ENCODE peak calls at places on chromosomes 1 and 21, in ten cellular contexts. D is breast epithelium; H is fibroblast of lung; E is CD8-positive, alpha-beta T cell; K is esophagus squamous epithelium; J is psoas muscle; X is left ventricle myocardium inferior; Q is IMR-90; F is cardiac muscle cell; T is vagina. V is an unnamed sample. For H3K4me1, the result is how much of the 10 kb centered on the place peaks cover.

GRCh38 chr1:57188169-57188568 is 222.4 kb upstream of the C8B start:
- DNase-seq in J (no peak), D (no peak), K (no peak), Q (peak), H (no peak), E (no peak), X (no peak), F (no peak), T (no peak), V (no peak)

GRCh38 chr1:167491586-167492408 is 26.5 kb downstream of the CD247 start:
- DNase-seq in K (no peak), F (no peak), H (no peak), Q (no peak), T (no peak), D (no peak), X (no peak), J (no peak), E (no peak), V (no peak)

GRCh38 chr1:51768971-51769601 is 109.4 kb downstream of the NRDC start:
- DNase-seq in X (no peak), D (no peak), E (no peak), T (no peak), K (no peak), H (peak), F (peak), J (no peak), Q (peak), V (no peak)

GRCh38 chr1:168437821-168438220 is 106.0 kb downstream of the XCL2 start:
- DNase-seq in K (no peak), T (peak), E (no peak), D (peak), X (no peak), H (no peak), Q (no peak), F (no peak), J (no peak), V (no peak)

GRCh38 chr1:116540088-116540487 is 30.7 kb downstream of the CD58 start:
- DNase-seq in D (no peak), Q (no peak), F (no peak), K (no peak), H (no peak), X (no peak), T (no peak), E (no peak), J (no peak), V (no peak)

GRCh38 chr1:173527151-173527826 is 50.2 kb downstream of the PRDX6 start:
- DNase-seq in H (no peak), E (no peak), Q (no peak), F (peak), K (no peak), D (no peak), J (no peak), T (no peak), X (no peak), V (no peak)

GRCh38 chr1:206471415-206471801 is 1.1 kb downstream of the IKBKE start:
- DNase-seq in Q (no peak), K (no peak), T (no peak), E (no peak), H (no peak), X (no peak), J (no peak), F (no peak), D (no peak), V (no peak)

GRCh38 chr1:200753650-200754198 is 15.0 kb downstream of the CAMSAP2 start:
- DNase-seq in K (no peak), D (no peak), Q (no peak), T (no peak), H (no peak), F (no peak), X (no peak), E (no peak), J (no peak), V (no peak)

GRCh38 chr21:39319251-39319756 is 5.9 kb upstream of the BRWD1 start:
- DNase-seq in D (no peak), J (peak), T (no peak), F (peak), E (no peak), H (no peak), K (no peak), X (peak), Q (peak), V (no peak)
- H3K4me1 ChIP-seq in D (under half), J (under half), T (under half), F (under half), E (under half), H (under half), K (under half), X (under half), Q (under half), V (under half)

GRCh38 chr1:86517336-86517735 is 29.5 kb upstream of the CLCA4 start:
- DNase-seq in E (no peak), J (no peak), T (no peak), F (no peak), H (no peak), D (no peak), K (no peak), Q (no peak), X (no peak), V (no peak)

GRCh38 chr1:86522230-86522629 is 24.6 kb upstream of the CLCA4 start:
- DNase-seq in X (no peak), H (no peak), E (no peak), J (no peak), D (no peak), Q (no peak), K (no peak), F (no peak), T (no peak), V (no peak)

GRCh38 chr1:86523670-86524354 is 23.1 kb upstream of the CLCA4 start:
- DNase-seq in X (no peak), J (no peak), T (no peak), E (no peak), D (no peak), F (no peak), Q (no peak), H (no peak), K (no peak), V (no peak)

GRCh38 chr1:86521522-86521891 is 25.4 kb upstream of the CLCA4 start:
- DNase-seq in X (no peak), T (no peak), J (no peak), K (no peak), D (no peak), H (no peak), F (no peak), Q (no peak), E (no peak), V (no peak)

DNA sequence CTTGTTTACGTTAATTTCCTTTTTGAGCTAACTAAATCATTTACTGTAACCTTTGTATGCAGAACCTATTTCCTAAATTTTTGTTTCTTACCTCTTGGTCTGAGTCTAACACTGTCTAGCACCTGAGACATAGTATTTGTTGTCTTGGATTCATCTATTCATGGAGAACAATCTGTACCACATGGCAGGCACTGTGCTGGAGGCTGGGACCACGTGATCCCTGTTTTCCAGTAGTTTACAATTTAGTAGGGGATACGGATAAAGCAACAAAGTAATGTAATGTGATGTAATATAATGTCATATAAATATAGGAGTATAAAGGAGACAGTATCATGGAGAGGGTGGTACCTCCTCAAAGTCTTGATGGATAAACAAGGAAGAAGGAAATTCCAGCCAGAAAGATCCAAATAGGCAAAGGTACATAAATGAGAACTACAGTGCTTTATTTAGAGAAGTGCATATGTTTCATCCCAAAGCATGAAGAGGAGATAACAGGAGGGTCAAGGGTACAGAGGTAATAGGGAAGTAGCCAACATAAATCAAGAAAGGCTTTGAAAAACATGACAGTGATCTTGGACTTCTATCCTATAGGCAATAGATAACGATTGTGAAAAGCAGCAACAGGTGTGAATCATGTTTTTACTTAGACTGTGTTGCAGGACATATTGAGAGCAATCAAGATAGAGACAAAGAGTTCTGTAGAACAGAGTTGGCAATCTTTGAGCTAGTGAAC is 25.9 kb upstream of the CLCA4 start:
- DNase-seq in T (no peak), H (no peak), F (no peak), K (no peak), J (no peak), Q (no peak), E (no peak), D (no peak), X (no peak), V (no peak)
- H3K4me1 ChIP-seq in T (under half), H (under half), F (under half), K (under half), J (under half), Q (under half), E (under half), D (under half), X (under half), V (under half)

DNA sequence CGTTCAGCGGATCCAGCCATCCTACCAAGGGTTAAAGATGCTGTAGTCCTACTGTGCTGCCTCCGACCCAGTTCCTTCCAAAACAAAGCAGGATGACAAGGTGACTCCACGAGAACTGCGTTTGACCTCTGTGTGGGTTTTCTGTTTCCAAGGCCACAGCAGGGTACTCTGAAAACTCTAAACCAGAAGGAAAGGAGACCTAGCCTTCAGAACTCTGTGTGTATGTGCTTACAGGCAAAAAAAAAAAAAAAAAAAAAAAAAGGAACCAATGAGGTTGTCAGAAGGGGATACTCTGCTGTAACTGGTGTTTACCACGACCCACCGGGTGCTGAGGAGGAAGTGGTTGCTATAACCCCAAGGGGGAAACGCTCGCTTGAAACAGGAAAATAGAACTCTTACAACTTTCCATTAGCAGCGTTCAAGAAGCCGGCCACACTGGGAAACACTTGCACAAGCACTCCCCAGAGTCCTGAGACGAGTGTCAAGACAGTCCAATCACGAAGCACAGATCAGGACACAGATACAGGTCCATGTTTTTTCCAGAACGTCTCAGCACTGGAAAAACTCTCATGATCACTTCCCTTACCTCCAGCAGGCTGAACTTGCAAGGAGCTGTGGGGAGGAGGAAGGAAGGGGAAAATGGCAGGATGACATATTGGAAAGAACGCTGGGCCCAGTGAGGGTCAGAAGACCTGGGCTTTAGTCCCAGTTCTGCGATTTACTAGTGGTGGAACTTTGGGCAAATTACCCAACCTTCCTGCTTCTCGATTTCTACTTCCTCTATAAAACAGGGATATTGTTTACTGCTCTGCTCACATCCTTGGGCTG is 64.0 kb downstream of the ITPKB start:
- DNase-seq in K (peak), E (peak), X (peak), J (peak), H (no peak), Q (no peak), T (no peak), D (no peak), F (peak), V (no peak)
- H3K4me1 ChIP-seq in K (under half), E (half or more), X (half or more), J (half or more), H (under half), Q (under half), T (half or more), D (under half), F (under half), V (under half)

DNA sequence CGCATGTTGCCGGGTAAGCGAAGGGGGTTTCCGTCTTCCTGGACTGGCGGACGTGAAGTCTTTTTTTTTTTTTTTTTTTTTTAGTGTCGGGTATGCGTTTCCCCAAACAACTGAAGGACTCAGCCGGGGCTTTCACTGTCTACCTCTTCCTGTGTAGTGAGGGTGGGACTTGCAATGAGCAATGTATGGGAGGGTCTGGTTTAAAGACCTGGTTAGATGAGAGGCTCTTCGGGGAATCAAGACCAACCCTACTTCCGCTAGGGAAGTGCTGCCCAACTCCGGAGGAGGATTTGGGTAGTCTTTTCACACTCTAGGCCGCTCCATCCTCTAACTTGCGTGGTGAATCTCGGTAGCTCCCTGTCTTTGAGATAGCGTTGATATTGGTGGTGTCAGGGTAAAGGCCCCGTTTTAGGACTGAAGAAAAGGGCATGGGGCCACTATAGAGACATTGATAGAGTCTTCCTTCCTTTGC is 754 bp downstream of the PRRC2C start:
- DNase-seq in J (no peak), T (peak), H (peak), X (no peak), K (no peak), E (peak), F (peak), D (peak), Q (peak), V (peak)
- H3K4me1 ChIP-seq in J (under half), T (under half), H (under half), X (half or more), K (under half), E (under half), F (under half), D (under half), Q (under half), V (under half)